ENCODE peak calls at places on chromosomes 13 and 19, in nine cellular contexts. One of them, this sample, is unnamed.

GRCh38 chr13:62678039-62678438 is 1262.4 kb upstream of the PCDH20 start:
- DNase-seq in nephron progenitor cell: no peak
- DNase-seq in activated naive CD4-positive, alpha-beta T cell: no peak
- DNase-seq in bronchial epithelial cell: no peak
- DNase-seq in endothelial cell: no peak
- DNase-seq in GM12865: peak
- DNase-seq in HFF-Myc: no peak
- DNase-seq in occipital lobe: no peak
- DNase-seq in NCI-H1105: no peak
- DNase-seq in this sample: no peak

GRCh38 chr13:112172641-112173171 is 105.8 kb downstream of the SOX1 start:
- DNase-seq in GM12865: no peak
- DNase-seq in occipital lobe: no peak
- DNase-seq in endothelial cell: no peak
- DNase-seq in HFF-Myc: no peak
- DNase-seq in NCI-H1105: no peak
- DNase-seq in activated naive CD4-positive, alpha-beta T cell: no peak
- DNase-seq in nephron progenitor cell: peak
- DNase-seq in bronchial epithelial cell: no peak
- DNase-seq in this sample: no peak

GRCh38 chr19:10000171-10000826 is 10.0 kb downstream of the COL5A3 start:
- DNase-seq in bronchial epithelial cell: peak
- DNase-seq in NCI-H1105: peak
- DNase-seq in occipital lobe: no peak
- DNase-seq in nephron progenitor cell: peak
- DNase-seq in GM12865: peak
- DNase-seq in activated naive CD4-positive, alpha-beta T cell: peak
- DNase-seq in endothelial cell: peak
- DNase-seq in HFF-Myc: no peak
- DNase-seq in this sample: peak

GRCh38 chr13:25630327-25630726 is 258.6 kb downstream of the ATP8A2 start:
- DNase-seq in occipital lobe: no peak
- DNase-seq in nephron progenitor cell: no peak
- DNase-seq in GM12865: no peak
- DNase-seq in HFF-Myc: no peak
- DNase-seq in activated naive CD4-positive, alpha-beta T cell: no peak
- DNase-seq in bronchial epithelial cell: no peak
- DNase-seq in NCI-H1105: no peak
- DNase-seq in endothelial cell: no peak
- DNase-seq in this sample: no peak

GRCh38 chr19:12984143-12984627 is 11.1 kb upstream of the NFIX start:
- DNase-seq in HFF-Myc: no peak
- DNase-seq in NCI-H1105: no peak
- DNase-seq in endothelial cell: no peak
- DNase-seq in nephron progenitor cell: no peak
- DNase-seq in GM12865: no peak
- DNase-seq in activated naive CD4-positive, alpha-beta T cell: no peak
- DNase-seq in bronchial epithelial cell: no peak
- DNase-seq in occipital lobe: no peak
- DNase-seq in this sample: no peak

GRCh38 chr13:74931698-74932433 is 550.1 kb downstream of the TBC1D4 start:
- DNase-seq in occipital lobe: no peak
- DNase-seq in GM12865: no peak
- DNase-seq in nephron progenitor cell: no peak
- DNase-seq in HFF-Myc: no peak
- DNase-seq in NCI-H1105: no peak
- DNase-seq in bronchial epithelial cell: no peak
- DNase-seq in activated naive CD4-positive, alpha-beta T cell: no peak
- DNase-seq in endothelial cell: no peak
- DNase-seq in this sample: no peak

GRCh38 chr19:1370579-1371361 is 12.9 kb upstream of the NDUFS7 start:
- DNase-seq in nephron progenitor cell: peak
- DNase-seq in endothelial cell: no peak
- DNase-seq in NCI-H1105: no peak
- DNase-seq in activated naive CD4-positive, alpha-beta T cell: no peak
- DNase-seq in bronchial epithelial cell: no peak
- DNase-seq in occipital lobe: no peak
- DNase-seq in GM12865: no peak
- DNase-seq in HFF-Myc: no peak
- DNase-seq in this sample: no peak

GRCh38 chr19:40080289-40080688 is 10.5 kb downstream of the ZNF780A start:
- DNase-seq in NCI-H1105: no peak
- DNase-seq in GM12865: no peak
- DNase-seq in nephron progenitor cell: no peak
- DNase-seq in bronchial epithelial cell: no peak
- DNase-seq in activated naive CD4-positive, alpha-beta T cell: no peak
- DNase-seq in HFF-Myc: no peak
- DNase-seq in endothelial cell: no peak
- DNase-seq in occipital lobe: no peak
- DNase-seq in this sample: no peak

GRCh38 chr19:15330801-15331418 is 1.4 kb downstream of the BRD4 start:
- DNase-seq in activated naive CD4-positive, alpha-beta T cell: no peak
- DNase-seq in GM12865: peak
- DNase-seq in nephron progenitor cell: no peak
- DNase-seq in bronchial epithelial cell: peak
- DNase-seq in HFF-Myc: no peak
- DNase-seq in occipital lobe: no peak
- DNase-seq in NCI-H1105: no peak
- DNase-seq in endothelial cell: no peak
- DNase-seq in this sample: peak

GRCh38 chr13:33057019-33057785 is 41.0 kb downstream of the KL start:
- DNase-seq in bronchial epithelial cell: peak
- DNase-seq in GM12865: peak
- DNase-seq in nephron progenitor cell: no peak
- DNase-seq in occipital lobe: no peak
- DNase-seq in HFF-Myc: no peak
- DNase-seq in NCI-H1105: no peak
- DNase-seq in endothelial cell: peak
- DNase-seq in activated naive CD4-positive, alpha-beta T cell: no peak
- DNase-seq in this sample: peak

GRCh38 chr13:59356607-59357006 is 807.1 kb downstream of the DIAPH3 start:
- DNase-seq in HFF-Myc: peak
- DNase-seq in bronchial epithelial cell: no peak
- DNase-seq in endothelial cell: no peak
- DNase-seq in NCI-H1105: peak
- DNase-seq in occipital lobe: no peak
- DNase-seq in GM12865: peak
- DNase-seq in activated naive CD4-positive, alpha-beta T cell: no peak
- DNase-seq in nephron progenitor cell: no peak
- DNase-seq in this sample: peak

GRCh38 chr19:14112809-14113385 is 4.7 kb downstream of the PRKACA start:
- DNase-seq in occipital lobe: no peak
- DNase-seq in GM12865: no peak
- DNase-seq in nephron progenitor cell: no peak
- DNase-seq in endothelial cell: no peak
- DNase-seq in HFF-Myc: no peak
- DNase-seq in bronchial epithelial cell: no peak
- DNase-seq in NCI-H1105: no peak
- DNase-seq in activated naive CD4-positive, alpha-beta T cell: no peak
- DNase-seq in this sample: peak